ENCODE peak calls at places on chromosome X, in nine cellular contexts. One of them, this sample, is unnamed.

GRCh38 chrX:140439455-140439854 is 65.4 kb downstream of the SOX3 start:
- DNase-seq in prostate gland: no peak
- DNase-seq in WTC11: peak; percentile 84
- DNase-seq in mesothelial cell of epicardium: peak; percentile 22
- DNase-seq in colonic mucosa: no peak
- DNase-seq in fibroblast of the aortic adventitia: no peak
- DNase-seq in HFF-Myc: no peak
- DNase-seq in GM12865: no peak
- DNase-seq in H9: peak; percentile 84
- DNase-seq in this sample: peak; percentile 79

GRCh38 chrX:147378767-147379166 is 533.0 kb upstream of the FMR1 start:
- DNase-seq in WTC11: no peak
- DNase-seq in prostate gland: no peak
- DNase-seq in colonic mucosa: no peak
- DNase-seq in HFF-Myc: no peak
- DNase-seq in GM12865: no peak
- DNase-seq in fibroblast of the aortic adventitia: no peak
- DNase-seq in mesothelial cell of epicardium: no peak
- DNase-seq in H9: no peak
- DNase-seq in this sample: no peak

GRCh38 chrX:38627683-38628082 is 66.3 kb downstream of the TSPAN7 start:
- DNase-seq in prostate gland: no peak
- DNase-seq in mesothelial cell of epicardium: no peak
- DNase-seq in GM12865: peak; percentile 57
- DNase-seq in fibroblast of the aortic adventitia: no peak
- DNase-seq in H9: peak; percentile 63
- DNase-seq in HFF-Myc: no peak
- DNase-seq in WTC11: peak; percentile 19
- DNase-seq in colonic mucosa: peak; percentile 26
- DNase-seq in this sample: no peak

GRCh38 chrX:40333344-40333743 is 235.6 kb upstream of the BCOR start:
- DNase-seq in HFF-Myc: no peak
- DNase-seq in WTC11: no peak
- DNase-seq in H9: no peak
- DNase-seq in fibroblast of the aortic adventitia: no peak
- DNase-seq in mesothelial cell of epicardium: no peak
- DNase-seq in prostate gland: no peak
- DNase-seq in GM12865: no peak
- DNase-seq in colonic mucosa: no peak
- DNase-seq in this sample: no peak

GRCh38 chrX:1463581-1464281 is 11.0 kb upstream of the ASMTL start:
- DNase-seq in GM12865: no peak
- DNase-seq in prostate gland: no peak
- DNase-seq in HFF-Myc: no peak
- DNase-seq in mesothelial cell of epicardium: peak; percentile 4
- DNase-seq in fibroblast of the aortic adventitia: no peak
- DNase-seq in colonic mucosa: no peak
- DNase-seq in WTC11: no peak
- DNase-seq in H9: peak; percentile 22
- DNase-seq in this sample: no peak

GRCh38 chrX:133375558-133376340 is 39.5 kb downstream of the GPC4 start:
- DNase-seq in GM12865: no peak
- DNase-seq in fibroblast of the aortic adventitia: no peak
- DNase-seq in mesothelial cell of epicardium: peak; percentile 27
- DNase-seq in HFF-Myc: no peak
- DNase-seq in WTC11: no peak
- DNase-seq in colonic mucosa: peak; percentile 21
- DNase-seq in H9: no peak
- DNase-seq in prostate gland: no peak
- DNase-seq in this sample: no peak

GRCh38 chrX:70289793-70290770 is at the start of the genes KIF4A and PDZD11:
- DNase-seq in WTC11: peak; percentile 78
- DNase-seq in fibroblast of the aortic adventitia: peak; percentile 72
- DNase-seq in HFF-Myc: peak; percentile 40
- DNase-seq in H9: peak; percentile 80
- DNase-seq in prostate gland: peak; percentile 45
- DNase-seq in GM12865: peak; percentile 89
- DNase-seq in colonic mucosa: peak; percentile 84
- DNase-seq in mesothelial cell of epicardium: peak; percentile 49
- DNase-seq in this sample: peak; percentile 80

GRCh38 chrX:119008122-119008744 is 33.8 kb downstream of the LONRF3 start:
- DNase-seq in fibroblast of the aortic adventitia: peak; percentile 47
- DNase-seq in WTC11: peak; percentile 44
- DNase-seq in colonic mucosa: peak; percentile 26
- DNase-seq in mesothelial cell of epicardium: no peak
- DNase-seq in H9: no peak
- DNase-seq in GM12865: peak; percentile 20
- DNase-seq in HFF-Myc: peak; percentile 12
- DNase-seq in prostate gland: peak; percentile 4
- DNase-seq in this sample: peak; percentile 39

GRCh38 chrX:40012039-40012799 is 85.5 kb downstream of the BCOR start:
- DNase-seq in mesothelial cell of epicardium: no peak
- DNase-seq in prostate gland: peak; percentile 55
- DNase-seq in H9: peak; percentile 38
- DNase-seq in colonic mucosa: peak; percentile 47
- DNase-seq in WTC11: no peak
- DNase-seq in fibroblast of the aortic adventitia: peak; percentile 31
- DNase-seq in HFF-Myc: no peak
- DNase-seq in GM12865: no peak
- DNase-seq in this sample: peak; percentile 39

GRCh38 chrX:40153335-40154221 is 55.8 kb upstream of the BCOR start:
- DNase-seq in mesothelial cell of epicardium: no peak
- DNase-seq in fibroblast of the aortic adventitia: no peak
- DNase-seq in H9: peak; percentile 61
- DNase-seq in prostate gland: no peak
- DNase-seq in WTC11: peak; percentile 26
- DNase-seq in colonic mucosa: peak; percentile 71
- DNase-seq in HFF-Myc: no peak
- DNase-seq in GM12865: peak; percentile 74
- DNase-seq in this sample: peak; percentile 54

GRCh38 chrX:10177620-10178019 is 20.8 kb downstream of the CLCN4 start:
- DNase-seq in WTC11: no peak
- DNase-seq in colonic mucosa: no peak
- DNase-seq in GM12865: no peak
- DNase-seq in fibroblast of the aortic adventitia: peak; percentile 78
- DNase-seq in prostate gland: no peak
- DNase-seq in HFF-Myc: peak; percentile 32
- DNase-seq in mesothelial cell of epicardium: no peak
- DNase-seq in H9: no peak
- DNase-seq in this sample: no peak

DNA sequence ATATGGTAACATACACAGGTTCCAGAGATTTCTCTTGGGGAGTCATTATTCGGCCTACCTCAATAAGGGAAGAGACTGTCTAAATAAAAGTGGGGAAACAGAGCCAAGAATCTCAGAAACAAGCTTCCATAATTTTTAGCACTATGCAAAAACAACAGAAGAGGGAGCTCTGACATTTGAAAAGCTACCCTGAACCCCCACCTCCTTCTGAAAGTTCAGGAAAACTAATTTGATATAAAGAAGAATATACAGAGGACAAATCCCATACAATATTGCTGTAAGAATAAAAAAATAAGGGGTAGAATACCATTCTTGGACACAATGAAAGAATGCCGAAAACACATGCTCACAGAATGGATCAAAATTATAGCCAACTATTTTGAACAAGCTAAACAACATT is 14.3 kb upstream of the ZNF41 start:
- DNase-seq in fibroblast of the aortic adventitia: peak; percentile 66
- DNase-seq in WTC11: no peak
- DNase-seq in prostate gland: no peak
- DNase-seq in H9: no peak
- DNase-seq in GM12865: no peak
- DNase-seq in mesothelial cell of epicardium: no peak
- DNase-seq in HFF-Myc: no peak
- DNase-seq in colonic mucosa: no peak
- DNase-seq in this sample: no peak
- TF ChIP-seq CTCF in fibroblast of the aortic adventitia: peak; percentile 54
- TF ChIP-seq CTCF in WTC11: no peak
- TF ChIP-seq CTCF in prostate gland: no peak
- TF ChIP-seq CTCF in H9: peak; percentile 60
- TF ChIP-seq CTCF in GM12865: peak; percentile 1
- TF ChIP-seq CTCF in mesothelial cell of epicardium: no peak
- TF ChIP-seq CTCF in HFF-Myc: peak; percentile 26
- TF ChIP-seq CTCF in colonic mucosa: no peak
- TF ChIP-seq CTCF in this sample: peak; percentile 5

DNA sequence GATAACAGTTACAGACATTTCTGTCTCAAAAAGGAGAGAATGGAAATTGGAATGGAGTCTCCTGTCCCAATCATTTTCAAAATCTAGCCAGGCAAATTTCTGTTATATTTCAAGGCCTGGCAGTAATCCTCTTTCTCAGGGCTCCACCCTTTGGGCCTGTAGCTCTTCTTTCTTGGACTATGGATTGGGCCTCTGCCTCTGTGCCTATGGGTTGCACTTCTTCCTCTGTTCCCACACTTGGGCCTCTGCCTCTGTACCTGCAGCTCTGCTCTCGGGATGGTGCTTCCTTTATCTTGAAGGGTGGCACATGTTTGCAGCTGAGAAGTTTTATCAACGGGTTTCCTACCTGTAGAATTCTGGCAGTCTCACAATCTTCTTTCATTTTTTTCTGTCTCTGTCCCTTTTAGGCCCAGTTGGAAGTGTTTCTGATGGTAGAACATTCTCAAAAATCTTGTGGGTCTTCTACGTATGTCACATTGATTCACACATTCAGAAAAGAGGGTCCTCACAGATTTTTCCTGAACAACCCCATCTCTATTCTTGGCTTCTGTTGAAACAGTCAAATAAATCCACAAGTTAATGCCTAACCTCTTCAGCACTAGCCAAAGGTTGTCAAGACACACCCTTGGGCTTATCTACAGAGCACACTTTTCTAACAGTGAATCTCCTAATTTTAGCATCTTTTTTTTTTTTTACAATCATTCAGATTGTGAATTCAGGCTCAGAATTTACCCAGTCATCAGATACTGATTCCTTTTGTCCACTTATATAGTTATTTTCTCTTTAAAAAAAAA is 719.0 kb downstream of the RPA4 start:
- DNase-seq in H9: no peak
- DNase-seq in HFF-Myc: no peak
- DNase-seq in WTC11: no peak
- DNase-seq in mesothelial cell of epicardium: no peak
- DNase-seq in GM12865: no peak
- DNase-seq in fibroblast of the aortic adventitia: no peak
- DNase-seq in colonic mucosa: peak; percentile 23
- DNase-seq in prostate gland: no peak
- DNase-seq in this sample: no peak
- TF ChIP-seq CTCF in H9: no peak
- TF ChIP-seq CTCF in HFF-Myc: no peak
- TF ChIP-seq CTCF in WTC11: no peak
- TF ChIP-seq CTCF in mesothelial cell of epicardium: no peak
- TF ChIP-seq CTCF in GM12865: no peak
- TF ChIP-seq CTCF in fibroblast of the aortic adventitia: no peak
- TF ChIP-seq CTCF in colonic mucosa: no peak
- TF ChIP-seq CTCF in prostate gland: no peak
- TF ChIP-seq CTCF in this sample: no peak

DNA sequence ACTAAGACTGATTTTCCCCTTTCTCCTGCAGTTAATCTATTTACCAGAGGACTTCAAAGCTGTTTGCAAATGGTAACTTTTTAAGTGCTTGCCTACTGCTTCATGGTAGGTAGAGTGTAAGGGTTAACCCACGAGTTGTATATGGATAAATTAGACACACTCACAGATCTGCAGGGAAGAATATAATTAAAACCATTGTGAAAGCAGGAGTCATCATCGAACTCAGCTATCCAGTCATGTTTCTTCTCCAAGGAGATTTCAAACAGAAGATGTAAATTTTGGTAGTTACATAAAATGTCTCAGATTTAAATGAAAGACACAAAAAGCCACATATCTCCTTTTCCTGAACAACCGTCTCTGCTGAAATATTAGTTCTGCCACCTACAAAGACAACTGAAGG is 549 bp upstream of the XG start:
- DNase-seq in H9: no peak
- DNase-seq in prostate gland: no peak
- DNase-seq in mesothelial cell of epicardium: no peak
- DNase-seq in HFF-Myc: no peak
- DNase-seq in fibroblast of the aortic adventitia: no peak
- DNase-seq in GM12865: no peak
- DNase-seq in WTC11: no peak
- DNase-seq in colonic mucosa: no peak
- DNase-seq in this sample: no peak
- TF ChIP-seq CTCF in H9: no peak
- TF ChIP-seq CTCF in prostate gland: no peak
- TF ChIP-seq CTCF in mesothelial cell of epicardium: no peak
- TF ChIP-seq CTCF in HFF-Myc: no peak
- TF ChIP-seq CTCF in fibroblast of the aortic adventitia: no peak
- TF ChIP-seq CTCF in GM12865: no peak
- TF ChIP-seq CTCF in WTC11: no peak
- TF ChIP-seq CTCF in colonic mucosa: no peak
- TF ChIP-seq CTCF in this sample: no peak

GRCh38 chrX:103012945-103013344 is 51.0 kb downstream of the BEX1 start:
- DNase-seq in H9: no peak
- DNase-seq in prostate gland: no peak
- DNase-seq in GM12865: no peak
- DNase-seq in WTC11: no peak
- DNase-seq in fibroblast of the aortic adventitia: no peak
- DNase-seq in colonic mucosa: no peak
- DNase-seq in mesothelial cell of epicardium: no peak
- DNase-seq in HFF-Myc: no peak
- DNase-seq in this sample: no peak

GRCh38 chrX:103017542-103017941 is 46.4 kb downstream of the BEX1 start:
- DNase-seq in fibroblast of the aortic adventitia: no peak
- DNase-seq in H9: no peak
- DNase-seq in HFF-Myc: no peak
- DNase-seq in colonic mucosa: no peak
- DNase-seq in GM12865: no peak
- DNase-seq in WTC11: no peak
- DNase-seq in prostate gland: no peak
- DNase-seq in mesothelial cell of epicardium: no peak
- DNase-seq in this sample: no peak
- TF ChIP-seq CTCF in fibroblast of the aortic adventitia: peak; percentile 45
- TF ChIP-seq CTCF in H9: peak; percentile 39
- TF ChIP-seq CTCF in HFF-Myc: no peak
- TF ChIP-seq CTCF in colonic mucosa: no peak
- TF ChIP-seq CTCF in GM12865: no peak
- TF ChIP-seq CTCF in WTC11: no peak
- TF ChIP-seq CTCF in prostate gland: no peak
- TF ChIP-seq CTCF in mesothelial cell of epicardium: no peak
- TF ChIP-seq CTCF in this sample: no peak

GRCh38 chrX:136950206-136950605 is 69.7 kb upstream of the RBMX start:
- DNase-seq in WTC11: no peak
- DNase-seq in GM12865: no peak
- DNase-seq in H9: no peak
- DNase-seq in prostate gland: no peak
- DNase-seq in HFF-Myc: no peak
- DNase-seq in colonic mucosa: no peak
- DNase-seq in fibroblast of the aortic adventitia: no peak
- DNase-seq in mesothelial cell of epicardium: no peak
- DNase-seq in this sample: no peak

GRCh38 chrX:136953867-136954787 is 73.6 kb upstream of the RBMX start:
- DNase-seq in H9: peak; percentile 63
- DNase-seq in GM12865: peak; percentile 85
- DNase-seq in fibroblast of the aortic adventitia: peak; percentile 75
- DNase-seq in prostate gland: peak; percentile 27
- DNase-seq in mesothelial cell of epicardium: no peak
- DNase-seq in colonic mucosa: peak; percentile 66
- DNase-seq in HFF-Myc: peak; percentile 25
- DNase-seq in WTC11: peak; percentile 65
- DNase-seq in this sample: peak; percentile 51

GRCh38 chrX:136954930-136955329 is 74.4 kb upstream of the RBMX start:
- DNase-seq in mesothelial cell of epicardium: no peak
- DNase-seq in H9: no peak
- DNase-seq in colonic mucosa: no peak
- DNase-seq in prostate gland: no peak
- DNase-seq in fibroblast of the aortic adventitia: peak; percentile 64
- DNase-seq in HFF-Myc: peak; percentile 9
- DNase-seq in WTC11: no peak
- DNase-seq in GM12865: peak; percentile 23
- DNase-seq in this sample: no peak
- TF ChIP-seq CTCF in mesothelial cell of epicardium: peak; percentile 32
- TF ChIP-seq CTCF in H9: peak; percentile 53
- TF ChIP-seq CTCF in colonic mucosa: peak; percentile 24
- TF ChIP-seq CTCF in prostate gland: no peak
- TF ChIP-seq CTCF in fibroblast of the aortic adventitia: peak; percentile 54
- TF ChIP-seq CTCF in HFF-Myc: no peak
- TF ChIP-seq CTCF in WTC11: no peak
- TF ChIP-seq CTCF in GM12865: no peak
- TF ChIP-seq CTCF in this sample: peak; percentile 23